ENCODE peak calls at places on chromosome 12, in five cellular contexts. R is SK-N-SH, I is K562, E is A549, D is GM12878. H is an unnamed sample.

GRCh38 chr12:106304001-106304421 is 1.5 kb downstream of the TCP11L2 start:
- DNase-seq in R (no peak), I (no peak), E (no peak), D (no peak), H (no peak)

GRCh38 chr12:70366581-70367267 is 634 bp downstream of the KCNMB4 start:
- DNase-seq in R (peak; percentile 60), I (peak; percentile 33), E (peak; percentile 44), D (no peak), H (peak; percentile 31)

GRCh38 chr12:108832730-108833354 is 24.5 kb downstream of the SSH1 start:
- DNase-seq in R (no peak), I (no peak), E (peak; percentile 50), D (no peak), H (peak; percentile 91)

GRCh38 chr12:68481181-68481941 is 129.3 kb upstream of the RAP1B start:
- DNase-seq in R (no peak), I (no peak), E (no peak), D (peak; percentile 89), H (peak; percentile 15)

GRCh38 chr12:76341436-76342030 is 6.7 kb downstream of the BBS10 start:
- DNase-seq in R (no peak), I (no peak), E (no peak), D (no peak), H (peak; percentile 65)

GRCh38 chr12:88579941-88580871 is at the start of gene KITLG:
- DNase-seq in R (peak; percentile 83), I (peak; percentile 32), E (peak; percentile 84), D (no peak), H (peak; percentile 87)

GRCh38 chr12:42446761-42447160 is 120.8 kb downstream of the PPHLN1 start:
- DNase-seq in R (no peak), I (no peak), E (no peak), D (no peak), H (no peak)

GRCh38 chr12:57545809-57546437 is 1.1 kb downstream of the DCTN2 start:
- DNase-seq in R (no peak), I (peak; percentile 74), E (no peak), D (no peak), H (peak; percentile 12)

GRCh38 chr12:4164591-4165558 is 108.7 kb upstream of the CCND2 start:
- DNase-seq in R (no peak), I (no peak), E (no peak), D (no peak), H (peak; percentile 75)

GRCh38 chr12:107545737-107546363 is 139.7 kb upstream of the PWP1 start:
- DNase-seq in R (no peak), I (no peak), E (no peak), D (no peak), H (peak; percentile 37)

GRCh38 chr12:117093918-117094630 is 5.1 kb downstream of the TESC start:
- DNase-seq in R (no peak), I (no peak), E (no peak), D (no peak), H (no peak)

GRCh38 chr12:62653740-62654139 is 187.1 kb downstream of the MON2 start:
- DNase-seq in R (no peak), I (no peak), E (no peak), D (no peak), H (no peak)

GRCh38 chr12:24595652-24596235 is 353.2 kb downstream of the BCAT1 start:
- DNase-seq in R (peak; percentile 26), I (peak; percentile 5), E (peak; percentile 9), D (no peak), H (peak; percentile 23)

GRCh38 chr12:43362910-43363694 is 188.9 kb downstream of the ADAMTS20 start:
- DNase-seq in R (no peak), I (no peak), E (no peak), D (no peak), H (peak; percentile 16)

GRCh38 chr12:101372431-101372830 is 35.1 kb downstream of the ARL1 start:
- DNase-seq in R (no peak), I (no peak), E (no peak), D (no peak), H (no peak)

GRCh38 chr12:52334185-52334584 is 13.0 kb upstream of the KRT83 start:
- DNase-seq in R (no peak), I (no peak), E (no peak), D (no peak), H (no peak)

GRCh38 chr12:29546000-29546399 is 48.5 kb upstream of the OVCH1 start:
- DNase-seq in R (no peak), I (no peak), E (no peak), D (no peak), H (peak; percentile 18)

GRCh38 chr12:56866493-56866892 is 67.7 kb downstream of the SDR9C7 start:
- DNase-seq in R (no peak), I (no peak), E (no peak), D (no peak), H (no peak)

GRCh38 chr12:3311027-3311402 is 180.0 kb upstream of the PRMT8 start:
- DNase-seq in R (no peak), I (no peak), E (no peak), D (no peak), H (no peak)

GRCh38 chr12:24177889-24178288 is 228.4 kb upstream of the SOX5 start:
- DNase-seq in R (no peak), I (no peak), E (no peak), D (peak; percentile 73), H (no peak)

GRCh38 chr12:128807161-128807724 is 16.5 kb downstream of the SLC15A4 start:
- DNase-seq in R (no peak), I (no peak), E (no peak), D (no peak), H (no peak)

GRCh38 chr12:124188059-124188458 is 106.8 kb upstream of the RFLNA start:
- DNase-seq in R (no peak), I (no peak), E (no peak), D (no peak), H (no peak)

GRCh38 chr12:5518584-5519365 is 86.9 kb downstream of the NTF3 start:
- DNase-seq in R (no peak), I (no peak), E (no peak), D (no peak), H (no peak)

GRCh38 chr12:105285378-105285777 is 45.1 kb upstream of the C12orf75 start:
- DNase-seq in R (no peak), I (no peak), E (no peak), D (no peak), H (no peak)

GRCh38 chr12:52316290-52316689 is 4.9 kb downstream of the KRT83 start:
- DNase-seq in R (no peak), I (no peak), E (no peak), D (no peak), H (no peak)

GRCh38 chr12:125267114-125267513 is 201.9 kb downstream of the AACS start:
- DNase-seq in R (no peak), I (no peak), E (no peak), D (no peak), H (no peak)

GRCh38 chr12:43921666-43922337 is 85.9 kb downstream of the TMEM117 start:
- DNase-seq in R (no peak), I (no peak), E (no peak), D (no peak), H (peak; percentile 52)

GRCh38 chr12:26936559-26937442 is 980 bp downstream of the INTS13 start:
- DNase-seq in R (no peak), I (peak; percentile 31), E (no peak), D (no peak), H (no peak)

GRCh38 chr12:45388545-45388944 is 172.7 kb downstream of the ANO6 start:
- DNase-seq in R (peak; percentile 56), I (peak; percentile 36), E (peak; percentile 51), D (no peak), H (peak; percentile 58)

GRCh38 chr12:130826151-130826801 is 12.8 kb downstream of the STX2 start:
- DNase-seq in R (peak; percentile 85), I (peak; percentile 89), E (peak; percentile 76), D (no peak), H (peak; percentile 69)

GRCh38 chr12:45290218-45290609 is 74.3 kb downstream of the ANO6 start:
- DNase-seq in R (no peak), I (no peak), E (peak; percentile 38), D (no peak), H (peak; percentile 88)

GRCh38 chr12:106192659-106193403 is 54.1 kb upstream of the NUAK1 start:
- DNase-seq in R (peak; percentile 16), I (no peak), E (no peak), D (no peak), H (no peak)

GRCh38 chr12:32273063-32273521 is 126.3 kb upstream of the FGD4 start:
- DNase-seq in R (no peak), I (peak; percentile 37), E (no peak), D (no peak), H (peak; percentile 90)

GRCh38 chr12:93089805-93090569 is 160.9 kb upstream of the EEA1 start:
- DNase-seq in R (no peak), I (peak; percentile 73), E (peak; percentile 83), D (no peak), H (peak; percentile 99)

GRCh38 chr12:108580531-108580930 is 17.4 kb downstream of the TMEM119 start:
- DNase-seq in R (no peak), I (no peak), E (no peak), D (no peak), H (no peak)

GRCh38 chr12:110546339-110546738 is 36.8 kb downstream of the PPTC7 start:
- DNase-seq in R (no peak), I (no peak), E (peak; percentile 28), D (no peak), H (peak; percentile 94)

GRCh38 chr12:96047621-96048211 is 12.3 kb upstream of the LTA4H start:
- DNase-seq in R (no peak), I (peak; percentile 26), E (peak; percentile 74), D (peak; percentile 68), H (peak; percentile 72)
- TF ChIP-seq RCOR1 in R (no peak), I (no peak), E (no peak), D (peak; percentile 23), H (no peak)

DNA sequence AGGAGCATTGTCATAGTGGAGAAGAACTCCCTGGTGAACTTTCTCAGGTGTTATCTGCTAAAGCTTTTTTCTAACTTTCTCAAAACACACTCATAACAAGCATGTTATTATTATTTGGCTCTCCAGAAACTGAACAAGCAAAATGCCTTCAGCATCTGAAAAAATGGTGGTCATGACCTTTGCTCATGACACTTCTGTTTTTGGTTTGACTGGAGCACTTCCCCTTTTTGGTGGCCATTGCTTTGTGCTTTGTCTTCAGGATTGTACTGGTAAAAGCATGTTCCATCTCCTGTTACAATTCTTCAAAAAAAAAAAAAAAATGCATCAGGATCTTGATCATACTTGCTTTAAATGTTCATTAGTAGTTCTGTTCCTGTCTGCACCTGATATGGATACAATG is 1241.6 kb upstream of the USP15 start:
- DNase-seq in R (no peak), I (no peak), E (no peak), D (no peak), H (no peak)
- TF ChIP-seq SMC3 in R (no peak), I (no peak), E (no peak), D (no peak), H (no peak)

GRCh38 chr12:96360550-96360949 is 39.7 kb downstream of the CDK17 start:
- DNase-seq in R (no peak), I (no peak), E (no peak), D (no peak), H (no peak)
- TF ChIP-seq RCOR1 in R (no peak), I (no peak), E (no peak), D (no peak), H (no peak)

GRCh38 chr12:66708704-66709443 is 30.0 kb upstream of the GRIP1 start:
- DNase-seq in R (no peak), I (no peak), E (no peak), D (no peak), H (peak; percentile 5)
- TF ChIP-seq SMC3 in R (no peak), I (no peak), E (no peak), D (no peak), H (peak; percentile 9)

GRCh38 chr12:2292560-2292959 is 239.8 kb downstream of the CACNA1C start:
- DNase-seq in R (peak; percentile 53), I (no peak), E (no peak), D (no peak), H (no peak)
- TF ChIP-seq RCOR1 in R (no peak), I (no peak), E (no peak), D (no peak), H (no peak)

H was measured in IMR-90.